ENCODE peak calls at places on chromosomes 1 and 21, in five cellular contexts. One of them, this sample, is unnamed.

GRCh38 chr1:111213412-111213811 is 13.0 kb upstream of the DENND2D start:
- DNase-seq in stimulated activated CD4-positive, alpha-beta T cell treated with anti-CD3 and anti-CD28 coated beads, Interleukin-2, amount 100 ng/mL, for 48 hours: no peak
- DNase-seq in adipocyte: no peak
- DNase-seq in fibroblast of mammary gland: no peak
- DNase-seq in occipital lobe: no peak
- DNase-seq in this sample: no peak

GRCh38 chr1:117122297-117123025 is 912 bp upstream of the TRIM45 start:
- DNase-seq in occipital lobe: no peak
- DNase-seq in adipocyte: no peak
- DNase-seq in stimulated activated CD4-positive, alpha-beta T cell treated with anti-CD3 and anti-CD28 coated beads, Interleukin-2, amount 100 ng/mL, for 48 hours: no peak
- DNase-seq in fibroblast of mammary gland: no peak
- DNase-seq in this sample: no peak

GRCh38 chr1:61452354-61452990 is 272.5 kb downstream of the TM2D1 start:
- DNase-seq in occipital lobe: no peak
- DNase-seq in adipocyte: peak
- DNase-seq in fibroblast of mammary gland: no peak
- DNase-seq in stimulated activated CD4-positive, alpha-beta T cell treated with anti-CD3 and anti-CD28 coated beads, Interleukin-2, amount 100 ng/mL, for 48 hours: no peak
- DNase-seq in this sample: peak

GRCh38 chr21:45170987-45171386 is 96.6 kb downstream of the ADARB1 start:
- DNase-seq in stimulated activated CD4-positive, alpha-beta T cell treated with anti-CD3 and anti-CD28 coated beads, Interleukin-2, amount 100 ng/mL, for 48 hours: no peak
- DNase-seq in adipocyte: no peak
- DNase-seq in occipital lobe: no peak
- DNase-seq in fibroblast of mammary gland: no peak
- DNase-seq in this sample: no peak

GRCh38 chr1:56216173-56216572 is 363.2 kb downstream of the PLPP3 start:
- DNase-seq in adipocyte: peak
- DNase-seq in fibroblast of mammary gland: peak
- DNase-seq in stimulated activated CD4-positive, alpha-beta T cell treated with anti-CD3 and anti-CD28 coated beads, Interleukin-2, amount 100 ng/mL, for 48 hours: no peak
- DNase-seq in occipital lobe: peak
- DNase-seq in this sample: no peak

GRCh38 chr1:233251321-233251720 is 44.2 kb downstream of the PCNX2 start:
- DNase-seq in stimulated activated CD4-positive, alpha-beta T cell treated with anti-CD3 and anti-CD28 coated beads, Interleukin-2, amount 100 ng/mL, for 48 hours: no peak
- DNase-seq in occipital lobe: no peak
- DNase-seq in fibroblast of mammary gland: no peak
- DNase-seq in adipocyte: no peak
- DNase-seq in this sample: no peak

GRCh38 chr1:67138813-67139539 is 4.2 kb upstream of the C1orf141 start:
- DNase-seq in adipocyte: no peak
- DNase-seq in occipital lobe: no peak
- DNase-seq in fibroblast of mammary gland: no peak
- DNase-seq in stimulated activated CD4-positive, alpha-beta T cell treated with anti-CD3 and anti-CD28 coated beads, Interleukin-2, amount 100 ng/mL, for 48 hours: no peak
- DNase-seq in this sample: no peak

GRCh38 chr1:53512807-53513755 is 53.9 kb downstream of the DMRTB1 start:
- DNase-seq in fibroblast of mammary gland: peak
- DNase-seq in adipocyte: no peak
- DNase-seq in occipital lobe: no peak
- DNase-seq in stimulated activated CD4-positive, alpha-beta T cell treated with anti-CD3 and anti-CD28 coated beads, Interleukin-2, amount 100 ng/mL, for 48 hours: no peak
- DNase-seq in this sample: peak

GRCh38 chr1:197632651-197633050 is 142.6 kb downstream of the DENND1B start:
- DNase-seq in fibroblast of mammary gland: no peak
- DNase-seq in occipital lobe: no peak
- DNase-seq in adipocyte: no peak
- DNase-seq in stimulated activated CD4-positive, alpha-beta T cell treated with anti-CD3 and anti-CD28 coated beads, Interleukin-2, amount 100 ng/mL, for 48 hours: no peak
- DNase-seq in this sample: no peak

GRCh38 chr1:30749691-30750583 is 7.6 kb downstream of the LAPTM5 start:
- DNase-seq in occipital lobe: no peak
- DNase-seq in adipocyte: no peak
- DNase-seq in stimulated activated CD4-positive, alpha-beta T cell treated with anti-CD3 and anti-CD28 coated beads, Interleukin-2, amount 100 ng/mL, for 48 hours: no peak
- DNase-seq in fibroblast of mammary gland: no peak
- DNase-seq in this sample: no peak

GRCh38 chr1:40407453-40407852 is 33.9 kb downstream of the SMAP2 start:
- DNase-seq in stimulated activated CD4-positive, alpha-beta T cell treated with anti-CD3 and anti-CD28 coated beads, Interleukin-2, amount 100 ng/mL, for 48 hours: no peak
- DNase-seq in fibroblast of mammary gland: no peak
- DNase-seq in occipital lobe: no peak
- DNase-seq in adipocyte: no peak
- DNase-seq in this sample: no peak

GRCh38 chr21:34698270-34699015 is 29.6 kb downstream of the CLIC6 start:
- DNase-seq in stimulated activated CD4-positive, alpha-beta T cell treated with anti-CD3 and anti-CD28 coated beads, Interleukin-2, amount 100 ng/mL, for 48 hours: no peak
- DNase-seq in adipocyte: no peak
- DNase-seq in fibroblast of mammary gland: no peak
- DNase-seq in occipital lobe: no peak
- DNase-seq in this sample: no peak

GRCh38 chr1:203557958-203558760 is 64.2 kb downstream of the OPTC start:
- DNase-seq in fibroblast of mammary gland: peak
- DNase-seq in occipital lobe: peak
- DNase-seq in stimulated activated CD4-positive, alpha-beta T cell treated with anti-CD3 and anti-CD28 coated beads, Interleukin-2, amount 100 ng/mL, for 48 hours: no peak
- DNase-seq in adipocyte: peak
- DNase-seq in this sample: peak

GRCh38 chr1:92201973-92202372 is 15.7 kb upstream of the C1orf146 start:
- DNase-seq in fibroblast of mammary gland: no peak
- DNase-seq in stimulated activated CD4-positive, alpha-beta T cell treated with anti-CD3 and anti-CD28 coated beads, Interleukin-2, amount 100 ng/mL, for 48 hours: no peak
- DNase-seq in adipocyte: no peak
- DNase-seq in occipital lobe: no peak
- DNase-seq in this sample: peak

GRCh38 chr1:81717230-81717629 is 83.5 kb upstream of the ADGRL2 start:
- DNase-seq in occipital lobe: no peak
- DNase-seq in adipocyte: no peak
- DNase-seq in stimulated activated CD4-positive, alpha-beta T cell treated with anti-CD3 and anti-CD28 coated beads, Interleukin-2, amount 100 ng/mL, for 48 hours: no peak
- DNase-seq in fibroblast of mammary gland: peak
- DNase-seq in this sample: no peak

GRCh38 chr1:196685506-196685905 is 33.7 kb downstream of the CFH start:
- DNase-seq in occipital lobe: no peak
- DNase-seq in fibroblast of mammary gland: peak
- DNase-seq in adipocyte: no peak
- DNase-seq in stimulated activated CD4-positive, alpha-beta T cell treated with anti-CD3 and anti-CD28 coated beads, Interleukin-2, amount 100 ng/mL, for 48 hours: no peak
- DNase-seq in this sample: peak